ENCODE peak calls at places on chromosomes 6 and 20, in ten cellular contexts. P, O, B, C, A, N, U, I, X and D are unnamed samples.

GRCh38 chr6:142932788-142933362 is 12.1 kb downstream of the HIVEP2 start:
- DNase-seq in N (no peak), P (no peak), X (no peak), B (no peak), A (no peak), C (no peak), U (no peak), O (no peak), I (no peak), D (no peak)

GRCh38 chr6:162973975-162974374 is 246.2 kb downstream of the PACRG start:
- DNase-seq in C (no peak), U (no peak), O (no peak), N (no peak), I (no peak), X (no peak), A (no peak), B (no peak), P (no peak), D (no peak)

GRCh38 chr20:50037123-50037522 is 54.3 kb downstream of the SNAI1 start:
- DNase-seq in X (no peak), B (no peak), A (no peak), I (no peak), C (no peak), U (no peak), O (no peak), N (no peak), P (no peak), D (no peak)

GRCh38 chr6:138590796-138591709 is 91.8 kb upstream of the NHSL1 start:
- DNase-seq in P (peak; percentile 33), U (peak; percentile 60), N (peak; percentile 73), C (peak; percentile 53), A (peak; percentile 12), X (peak; percentile 84), O (no peak), B (no peak), I (no peak), D (peak; percentile 10)

GRCh38 chr20:20568604-20569205 is 143.7 kb downstream of the RALGAPA2 start:
- DNase-seq in B (no peak), C (no peak), I (no peak), P (no peak), A (no peak), X (peak; percentile 58), O (no peak), N (no peak), U (peak; percentile 18), D (no peak)

GRCh38 chr20:6632187-6632586 is 135.3 kb upstream of the BMP2 start:
- DNase-seq in U (peak; percentile 73), C (peak; percentile 45), A (no peak), N (no peak), B (no peak), O (peak; percentile 26), X (peak; percentile 75), P (peak; percentile 20), I (no peak), D (no peak)

GRCh38 chr6:107318100-107318736 is 141.1 kb downstream of the PDSS2 start:
- DNase-seq in C (peak; percentile 19), U (peak; percentile 59), X (peak; percentile 76), I (peak; percentile 64), O (peak; percentile 32), N (peak; percentile 60), A (no peak), B (no peak), P (peak; percentile 40), D (no peak)

GRCh38 chr6:116975600-116975999 is 98.6 kb downstream of the RFX6 start:
- DNase-seq in N (no peak), O (no peak), U (no peak), A (no peak), P (no peak), X (no peak), B (no peak), I (no peak), C (peak; percentile 38), D (peak; percentile 14)

GRCh38 chr6:134060491-134061106 is 8.2 kb upstream of the SLC2A12 start:
- DNase-seq in C (no peak), A (no peak), P (no peak), O (no peak), X (no peak), U (no peak), I (no peak), N (peak; percentile 39), B (no peak), D (no peak)

GRCh38 chr6:25219581-25220249 is 59.5 kb upstream of the CARMIL1 start:
- DNase-seq in A (no peak), X (no peak), U (no peak), P (no peak), O (no peak), N (no peak), B (no peak), I (no peak), C (peak; percentile 51), D (no peak)

GRCh38 chr20:37315293-37316110 is 26.0 kb downstream of the MANBAL start:
- DNase-seq in P (peak; percentile 88), N (no peak), O (peak; percentile 67), X (peak; percentile 74), A (no peak), U (peak; percentile 76), B (no peak), C (peak; percentile 86), I (no peak), D (peak; percentile 40)

GRCh38 chr20:51386586-51386985 is 155.9 kb downstream of the NFATC2 start:
- DNase-seq in X (no peak), A (no peak), U (no peak), O (no peak), N (no peak), B (peak; percentile 51), P (no peak), I (no peak), C (no peak), D (no peak)

GRCh38 chr20:51387125-51387865 is 155.2 kb downstream of the NFATC2 start:
- DNase-seq in P (no peak), I (no peak), X (no peak), B (no peak), U (no peak), N (peak; percentile 70), A (no peak), O (no peak), C (no peak), D (no peak)

GRCh38 chr20:51388756-51389542 is 153.6 kb downstream of the NFATC2 start:
- DNase-seq in A (no peak), N (no peak), X (no peak), O (no peak), C (peak; percentile 13), I (no peak), P (no peak), B (no peak), U (no peak), D (no peak)

GRCh38 chr20:51389543-51389924 is 153.0 kb downstream of the NFATC2 start:
- DNase-seq in U (no peak), N (no peak), X (no peak), B (no peak), P (no peak), O (no peak), I (no peak), C (no peak), A (no peak), D (no peak)

GRCh38 chr20:51388227-51388626 is 154.3 kb downstream of the NFATC2 start:
- DNase-seq in B (no peak), X (no peak), O (no peak), N (no peak), A (no peak), P (no peak), C (peak; percentile 65), U (no peak), I (no peak), D (peak; percentile 37)
- H3K27ac ChIP-seq in B (no peak overlapping the region), X (no peak overlapping the region), O (no peak overlapping the region), N (no peak overlapping the region), A (no peak overlapping the region), P (no peak overlapping the region), C (no peak overlapping the region), U (no peak overlapping the region), I (no peak overlapping the region), D (peak overlapping the region; percentile 39)

DNA sequence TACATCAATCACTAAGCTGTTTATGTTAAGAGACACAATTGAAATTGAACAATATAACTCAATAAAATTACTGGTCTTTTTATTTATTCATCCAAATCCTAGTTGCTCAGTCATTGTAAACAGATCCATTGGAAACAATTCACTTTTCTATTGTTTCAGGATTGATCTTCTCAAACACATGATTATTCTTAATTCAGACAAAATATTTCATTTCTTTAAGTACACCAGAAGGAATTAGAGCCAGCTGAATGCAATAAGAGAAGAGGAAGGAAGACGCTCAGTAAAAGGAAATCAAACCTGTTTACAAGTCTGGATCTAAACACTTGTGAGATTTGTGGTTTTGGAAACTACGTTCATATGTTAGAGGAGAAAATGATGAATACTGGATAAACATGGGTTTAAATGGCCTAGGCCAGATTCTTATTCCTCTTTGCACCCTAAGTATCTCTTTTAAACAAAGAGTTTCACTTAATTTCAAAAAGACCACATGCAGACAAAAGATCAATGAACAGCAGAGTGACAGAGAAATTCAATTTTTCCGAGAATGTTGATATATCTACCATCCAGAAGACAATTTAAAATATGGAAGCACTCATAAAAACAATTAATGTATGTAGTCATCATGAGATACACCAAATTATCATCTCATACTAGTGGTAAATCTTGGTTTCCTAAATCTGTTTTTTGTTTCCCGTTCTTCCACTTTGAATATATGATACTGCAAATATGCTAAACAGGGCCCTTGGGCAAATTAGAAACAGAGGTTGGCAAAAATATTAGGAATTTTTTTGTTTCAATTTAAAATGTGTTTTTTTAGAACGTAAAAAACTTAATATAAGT is 703.5 kb upstream of the CITED2 start:
- DNase-seq in P (no peak), B (no peak), O (no peak), C (no peak), I (no peak), A (no peak), X (no peak), N (no peak), U (no peak), D (no peak)
- H3K27ac ChIP-seq in P (no peak overlapping the region), B (no peak overlapping the region), O (no peak overlapping the region), C (no peak overlapping the region), I (peak overlapping the region; percentile 2), A (no peak overlapping the region), X (peak overlapping the region; percentile 20), N (no peak overlapping the region), U (peak overlapping the region; percentile 58), D (no peak overlapping the region)

DNA sequence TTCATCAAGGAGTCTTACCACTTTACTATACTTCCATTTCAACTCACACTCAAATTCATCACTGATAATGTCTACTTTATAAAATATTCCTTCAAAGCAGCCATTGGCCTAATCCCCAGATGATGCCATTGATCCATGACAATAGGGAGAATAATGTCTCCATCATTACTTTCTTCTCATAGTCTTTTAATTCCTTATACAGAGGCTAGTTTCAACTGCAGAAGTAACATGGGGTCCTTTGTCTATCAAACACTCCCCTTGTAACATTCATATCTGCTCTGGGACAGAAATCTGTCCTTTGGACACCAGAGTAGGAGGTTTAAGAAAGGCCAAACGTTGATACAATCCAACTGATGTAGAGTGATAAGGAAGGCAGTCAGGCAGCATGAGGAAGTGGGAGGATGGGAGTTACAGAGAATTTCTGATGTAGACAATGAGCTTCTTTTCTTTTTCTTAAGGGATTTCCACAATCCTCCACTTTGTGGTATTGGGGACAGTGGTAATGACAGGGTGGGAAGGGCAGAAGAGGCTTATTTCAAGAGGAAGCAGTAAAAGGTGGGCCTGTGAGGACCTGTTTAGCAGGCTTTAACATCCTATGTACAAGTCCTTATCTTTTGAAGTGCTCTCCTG is 18.9 kb upstream of the HLA-DOA start:
- DNase-seq in I (no peak), B (no peak), U (no peak), X (no peak), C (no peak), O (no peak), N (no peak), A (no peak), P (no peak), D (no peak)
- H3K27ac ChIP-seq in I (peak overlapping the region; percentile 89), B (no peak overlapping the region), U (peak overlapping the region; percentile 61), X (peak overlapping the region; percentile 62), C (no peak overlapping the region), O (peak overlapping the region; percentile 51), N (no peak overlapping the region), A (no peak overlapping the region), P (no peak overlapping the region), D (no peak overlapping the region)

GRCh38 chr6:148598690-148599089 is 148.1 kb upstream of the UST start:
- DNase-seq in U (no peak), P (no peak), N (no peak), X (no peak), C (no peak), O (no peak), I (no peak), A (no peak), B (no peak), D (no peak)
- H3K27ac ChIP-seq in U (no peak overlapping the region), P (no peak overlapping the region), N (peak overlapping the region; percentile 37), X (peak overlapping the region; percentile 14), C (no peak overlapping the region), O (no peak overlapping the region), I (peak overlapping the region; percentile 26), A (no peak overlapping the region), B (no peak overlapping the region), D (no peak overlapping the region)